ENCODE peak calls at places on chromosomes 16 and 17, in five cellular contexts. One of them, this sample, is unnamed.

GRCh38 chr16:23079683-23080221 is 69.5 kb downstream of the USP31 start:
- DNase-seq in psoas muscle: no peak
- DNase-seq in heart right ventricle: no peak
- DNase-seq in left lung: no peak
- DNase-seq in ovary: no peak
- DNase-seq in this sample: no peak

GRCh38 chr17:58913971-58914769 is 158.5 kb downstream of the PPM1E start:
- DNase-seq in left lung: no peak
- DNase-seq in psoas muscle: no peak
- DNase-seq in heart right ventricle: no peak
- DNase-seq in ovary: no peak
- DNase-seq in this sample: no peak

GRCh38 chr16:50193594-50193993 is 40.5 kb downstream of the TENT4B start:
- DNase-seq in ovary: no peak
- DNase-seq in psoas muscle: no peak
- DNase-seq in left lung: no peak
- DNase-seq in heart right ventricle: no peak
- DNase-seq in this sample: no peak

GRCh38 chr16:81873843-81874752 is 95.0 kb downstream of the PLCG2 start:
- DNase-seq in ovary: peak; percentile 24
- DNase-seq in psoas muscle: peak; percentile 41
- DNase-seq in left lung: peak; percentile 69
- DNase-seq in heart right ventricle: peak; percentile 35
- DNase-seq in this sample: peak; percentile 54

GRCh38 chr16:85901760-85902365 is 2.9 kb downstream of the IRF8 start:
- DNase-seq in psoas muscle: no peak
- DNase-seq in ovary: no peak
- DNase-seq in heart right ventricle: no peak
- DNase-seq in left lung: no peak
- DNase-seq in this sample: no peak

GRCh38 chr17:18985475-18985874 is 19.1 kb downstream of the FAM83G start:
- DNase-seq in psoas muscle: no peak
- DNase-seq in ovary: no peak
- DNase-seq in heart right ventricle: no peak
- DNase-seq in left lung: no peak
- DNase-seq in this sample: no peak

GRCh38 chr17:35597604-35598003 is 10.5 kb downstream of the AP2B1 start:
- DNase-seq in ovary: no peak
- DNase-seq in heart right ventricle: no peak
- DNase-seq in psoas muscle: no peak
- DNase-seq in left lung: no peak
- DNase-seq in this sample: no peak

GRCh38 chr16:20763461-20764232 is at the start of gene ACSM3:
- DNase-seq in left lung: peak; percentile 81
- DNase-seq in psoas muscle: no peak
- DNase-seq in heart right ventricle: no peak
- DNase-seq in ovary: peak; percentile 66
- DNase-seq in this sample: peak; percentile 68

GRCh38 chr16:19242987-19243386 is 42.5 kb upstream of the CLEC19A start:
- DNase-seq in left lung: no peak
- DNase-seq in heart right ventricle: no peak
- DNase-seq in ovary: no peak
- DNase-seq in psoas muscle: no peak
- DNase-seq in this sample: no peak

GRCh38 chr17:82320956-82321927 is 3.8 kb upstream of the CD7 start:
- DNase-seq in left lung: no peak
- DNase-seq in heart right ventricle: peak; percentile 56
- DNase-seq in ovary: no peak
- DNase-seq in psoas muscle: no peak
- DNase-seq in this sample: no peak

GRCh38 chr16:23563186-23563585 is 5.7 kb downstream of the UBFD1 start:
- DNase-seq in psoas muscle: peak; percentile 29
- DNase-seq in ovary: no peak
- DNase-seq in heart right ventricle: no peak
- DNase-seq in left lung: no peak
- DNase-seq in this sample: no peak

GRCh38 chr17:40343126-40344119 is 21.1 kb downstream of the GJD3 start:
- DNase-seq in ovary: no peak
- DNase-seq in left lung: no peak
- DNase-seq in psoas muscle: no peak
- DNase-seq in heart right ventricle: peak; percentile 64
- DNase-seq in this sample: no peak

GRCh38 chr17:63382826-63383225 is 63.3 kb downstream of the CYB561 start:
- DNase-seq in psoas muscle: no peak
- DNase-seq in heart right ventricle: no peak
- DNase-seq in left lung: no peak
- DNase-seq in ovary: no peak
- DNase-seq in this sample: no peak

GRCh38 chr16:24848065-24848464 is 2.3 kb downstream of the SLC5A11 start:
- DNase-seq in heart right ventricle: no peak
- DNase-seq in psoas muscle: no peak
- DNase-seq in ovary: no peak
- DNase-seq in left lung: no peak
- DNase-seq in this sample: no peak

GRCh38 chr17:67588326-67588725 is 129.4 kb upstream of the NOL11 start:
- DNase-seq in left lung: no peak
- DNase-seq in psoas muscle: no peak
- DNase-seq in heart right ventricle: no peak
- DNase-seq in ovary: no peak
- DNase-seq in this sample: no peak

GRCh38 chr17:37770631-37771518 is 26.0 kb upstream of the HNF1B start:
- DNase-seq in heart right ventricle: peak; percentile 41
- DNase-seq in ovary: peak; percentile 14
- DNase-seq in psoas muscle: no peak
- DNase-seq in left lung: peak; percentile 38
- DNase-seq in this sample: peak; percentile 56

GRCh38 chr17:80664217-80664780 is 119.7 kb downstream of the RPTOR start:
- DNase-seq in ovary: no peak
- DNase-seq in heart right ventricle: no peak
- DNase-seq in psoas muscle: no peak
- DNase-seq in left lung: no peak
- DNase-seq in this sample: no peak

GRCh38 chr17:49734666-49735490 is 27.1 kb upstream of the SLC35B1 start:
- DNase-seq in left lung: no peak
- DNase-seq in heart right ventricle: no peak
- DNase-seq in psoas muscle: no peak
- DNase-seq in ovary: no peak
- DNase-seq in this sample: no peak

GRCh38 chr17:1440921-1441320 is 15.1 kb downstream of the CRK start:
- DNase-seq in heart right ventricle: no peak
- DNase-seq in ovary: no peak
- DNase-seq in psoas muscle: no peak
- DNase-seq in left lung: no peak
- DNase-seq in this sample: no peak

GRCh38 chr17:55814377-55814776 is 63.5 kb downstream of the PCTP start:
- DNase-seq in left lung: no peak
- DNase-seq in ovary: no peak
- DNase-seq in heart right ventricle: peak; percentile 47
- DNase-seq in psoas muscle: no peak
- DNase-seq in this sample: no peak

GRCh38 chr17:17723354-17724261 is 42.4 kb downstream of the RAI1 start:
- DNase-seq in left lung: no peak
- DNase-seq in ovary: no peak
- DNase-seq in psoas muscle: no peak
- DNase-seq in heart right ventricle: no peak
- DNase-seq in this sample: no peak

GRCh38 chr17:81274471-81274855 is 20.6 kb downstream of the SLC38A10 start:
- DNase-seq in ovary: no peak
- DNase-seq in psoas muscle: no peak
- DNase-seq in heart right ventricle: no peak
- DNase-seq in left lung: no peak
- DNase-seq in this sample: no peak

GRCh38 chr17:19497616-19498015 is 36.0 kb upstream of the SLC47A1 start:
- DNase-seq in left lung: no peak
- DNase-seq in ovary: no peak
- DNase-seq in psoas muscle: no peak
- DNase-seq in heart right ventricle: no peak
- DNase-seq in this sample: no peak

GRCh38 chr16:89574681-89575246 is 794 bp upstream of the CPNE7 start:
- DNase-seq in ovary: no peak
- DNase-seq in heart right ventricle: peak; percentile 51
- DNase-seq in psoas muscle: peak; percentile 58
- DNase-seq in left lung: no peak
- DNase-seq in this sample: no peak

GRCh38 chr16:727291-727977 is 528 bp downstream of the HAGHL start:
- DNase-seq in left lung: no peak
- DNase-seq in ovary: no peak
- DNase-seq in heart right ventricle: no peak
- DNase-seq in psoas muscle: no peak
- DNase-seq in this sample: no peak

GRCh38 chr16:74736531-74737157 is 36.0 kb upstream of the MLKL start:
- DNase-seq in psoas muscle: no peak
- DNase-seq in heart right ventricle: no peak
- DNase-seq in left lung: no peak
- DNase-seq in ovary: no peak
- DNase-seq in this sample: no peak

GRCh38 chr17:83079766-83080616 is 582 bp downstream of the METRNL start:
- DNase-seq in heart right ventricle: no peak
- DNase-seq in left lung: no peak
- DNase-seq in ovary: no peak
- DNase-seq in psoas muscle: no peak
- DNase-seq in this sample: no peak

GRCh38 chr17:44083250-44083849 is 12.8 kb downstream of the G6PC3 start:
- DNase-seq in psoas muscle: no peak
- DNase-seq in heart right ventricle: no peak
- DNase-seq in ovary: no peak
- DNase-seq in left lung: no peak
- DNase-seq in this sample: no peak

GRCh38 chr17:17749921-17750320 is 68.7 kb downstream of the RAI1 start:
- DNase-seq in heart right ventricle: no peak
- DNase-seq in left lung: no peak
- DNase-seq in ovary: peak; percentile 63
- DNase-seq in psoas muscle: no peak
- DNase-seq in this sample: no peak

GRCh38 chr17:11241611-11242226 is 706 bp downstream of the SHISA6 start:
- DNase-seq in heart right ventricle: no peak
- DNase-seq in left lung: no peak
- DNase-seq in ovary: peak; percentile 26
- DNase-seq in psoas muscle: peak; percentile 20
- DNase-seq in this sample: peak; percentile 59

GRCh38 chr17:16981928-16982327 is 10.0 kb upstream of the TNFRSF13B start:
- DNase-seq in heart right ventricle: no peak
- DNase-seq in ovary: no peak
- DNase-seq in left lung: no peak
- DNase-seq in psoas muscle: no peak
- DNase-seq in this sample: no peak

GRCh38 chr17:27236710-27237315 is 57.1 kb upstream of the WSB1 start:
- DNase-seq in psoas muscle: peak; percentile 57
- DNase-seq in ovary: peak; percentile 89
- DNase-seq in heart right ventricle: no peak
- DNase-seq in left lung: no peak
- DNase-seq in this sample: peak; percentile 80

GRCh38 chr17:10600551-10600950 is 51.1 kb upstream of the MYH2 start:
- DNase-seq in ovary: no peak
- DNase-seq in heart right ventricle: no peak
- DNase-seq in psoas muscle: no peak
- DNase-seq in left lung: no peak
- DNase-seq in this sample: no peak

GRCh38 chr16:58497468-58497867 is 2.5 kb upstream of the NDRG4 start:
- DNase-seq in ovary: no peak
- DNase-seq in left lung: no peak
- DNase-seq in heart right ventricle: no peak
- DNase-seq in psoas muscle: no peak
- DNase-seq in this sample: no peak

GRCh38 chr17:75459246-75459589 is 2.8 kb downstream of the TMEM94 start:
- DNase-seq in heart right ventricle: no peak
- DNase-seq in psoas muscle: no peak
- DNase-seq in ovary: no peak
- DNase-seq in left lung: no peak
- DNase-seq in this sample: no peak
- H3K4me1 ChIP-seq in heart right ventricle: peaks cover 24% of the 10 kb centered on the region
- H3K4me1 ChIP-seq in psoas muscle: peaks cover 45% of the 10 kb centered on the region
- H3K4me1 ChIP-seq in ovary: peaks cover 4% of the 10 kb centered on the region
- H3K4me1 ChIP-seq in left lung: peaks cover 4% of the 10 kb centered on the region
- H3K4me1 ChIP-seq in this sample: peaks cover 9% of the 10 kb centered on the region

GRCh38 chr16:30446203-30446595 is 525 bp upstream of the SEPHS2 start:
- DNase-seq in ovary: no peak
- DNase-seq in left lung: no peak
- DNase-seq in heart right ventricle: no peak
- DNase-seq in psoas muscle: no peak
- DNase-seq in this sample: no peak
- H3K4me3 ChIP-seq in ovary: peak overlapping the region; percentile 84
- H3K4me3 ChIP-seq in left lung: peak overlapping the region; percentile 84
- H3K4me3 ChIP-seq in heart right ventricle: peak overlapping the region; percentile 70
- H3K4me3 ChIP-seq in psoas muscle: peak overlapping the region; percentile 97
- H3K4me3 ChIP-seq in this sample: peak overlapping the region; percentile 60

DNA sequence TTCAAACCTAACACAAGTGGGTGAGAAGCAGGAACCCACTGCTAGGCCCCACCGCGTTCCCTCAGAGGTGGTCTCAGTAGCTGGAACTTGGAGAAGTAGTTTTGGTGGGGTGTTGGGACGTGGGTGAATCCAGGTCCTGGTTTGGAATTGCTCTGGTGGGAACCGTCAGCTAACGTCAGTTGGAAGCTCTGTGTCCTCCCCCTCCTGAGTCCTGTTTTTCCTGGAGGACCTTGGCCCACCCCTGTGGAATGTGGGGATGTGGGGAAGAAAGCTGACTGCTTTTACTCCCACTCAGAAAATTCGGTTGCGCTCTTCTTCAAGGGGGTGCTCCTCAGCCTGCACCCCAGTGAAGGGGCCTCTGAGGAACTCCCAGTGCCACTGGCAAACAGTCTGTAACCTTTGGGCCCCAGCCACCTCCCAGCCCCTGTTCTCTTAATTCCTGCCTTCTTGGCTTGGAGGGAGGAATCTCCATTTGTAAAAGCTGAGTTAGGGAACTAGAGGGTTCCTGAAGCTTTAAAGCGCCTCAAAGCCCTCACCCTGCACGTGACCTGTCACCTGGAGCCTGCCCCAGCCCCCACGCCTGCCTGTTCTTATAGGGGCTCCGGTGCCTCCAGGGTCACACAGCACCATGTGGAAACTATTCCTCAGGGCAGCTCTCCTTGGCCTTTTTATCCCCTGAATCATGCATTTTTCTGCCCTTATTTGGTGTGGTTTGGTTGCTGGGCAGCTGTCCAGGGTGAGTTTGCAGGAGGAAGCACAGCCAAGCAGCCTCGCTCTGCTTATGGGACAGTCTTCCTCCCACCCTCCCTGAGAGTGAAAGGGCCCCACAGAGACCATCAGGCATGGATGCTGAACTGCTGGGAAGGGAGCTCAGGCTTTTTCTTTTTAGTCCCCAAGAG is 16.2 kb upstream of the NAGLU start:
- DNase-seq in psoas muscle: peak; percentile 93
- DNase-seq in heart right ventricle: peak; percentile 85
- DNase-seq in left lung: peak; percentile 91
- DNase-seq in ovary: peak; percentile 96
- DNase-seq in this sample: peak; percentile 95
- TF ChIP-seq CTCF in psoas muscle: no peak
- TF ChIP-seq CTCF in heart right ventricle: no peak
- TF ChIP-seq CTCF in left lung: no peak
- TF ChIP-seq CTCF in ovary: peak; percentile 11
- TF ChIP-seq CTCF in this sample: no peak

DNA sequence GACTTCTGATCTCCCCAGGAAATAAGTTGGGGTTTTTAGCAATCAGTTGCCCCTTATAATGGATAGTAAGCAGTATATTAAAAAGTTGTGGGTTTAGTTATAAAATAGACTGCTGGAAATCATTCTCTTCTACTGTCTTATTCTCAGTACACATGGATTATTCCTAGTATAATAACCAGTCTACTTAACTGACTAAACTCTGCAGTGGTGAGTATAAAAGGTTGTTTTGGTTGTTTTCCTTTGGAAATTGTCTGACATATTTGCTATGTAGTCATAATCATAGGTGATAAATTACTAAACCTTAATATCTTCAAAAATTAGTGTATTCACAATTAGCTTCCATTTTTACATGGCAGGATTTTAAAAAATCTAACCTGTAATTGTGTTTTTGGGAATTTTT is 31.4 kb downstream of the CTCF start:
- DNase-seq in left lung: no peak
- DNase-seq in psoas muscle: no peak
- DNase-seq in heart right ventricle: no peak
- DNase-seq in ovary: no peak
- DNase-seq in this sample: no peak
- H3K4me1 ChIP-seq in left lung: no peaks in the 10 kb centered on the region
- H3K4me1 ChIP-seq in psoas muscle: peaks cover 13% of the 10 kb centered on the region
- H3K4me1 ChIP-seq in heart right ventricle: peaks cover 2% of the 10 kb centered on the region
- H3K4me1 ChIP-seq in ovary: peaks cover 2% of the 10 kb centered on the region
- H3K4me1 ChIP-seq in this sample: no peaks in the 10 kb centered on the region

This sample was measured in breast epithelium.